ENCODE peak calls at places on chromosomes 2 and 18, in five cellular contexts. H is stimulated activated naive B cell treated with anti-CD40 and anti-IgM and Interleukin-4, amounts not matched to agents 10 μg/mL and 1 μg/mL and 100 μg/mL, for 72 hours; I is transverse colon; M is ELR; F is lower lobe of right lung. S is an unnamed sample.

GRCh38 chr2:73111300-73112025 is 1.3 kb downstream of the RAB11FIP5 start:
- DNase-seq in M (peak; percentile 75), I (peak; percentile 55), H (no peak), F (no peak), S (peak; percentile 69)

GRCh38 chr2:191206613-191207471 is 38.4 kb upstream of the MYO1B start:
- DNase-seq in F (no peak), H (no peak), I (peak; percentile 10), M (no peak), S (peak; percentile 46)

GRCh38 chr18:22032392-22032961 is 136.9 kb upstream of the GATA6 start:
- DNase-seq in I (peak; percentile 20), F (no peak), H (no peak), M (peak; percentile 83), S (peak; percentile 98)

GRCh38 chr2:174338626-174339570 is 4.1 kb downstream of the SP9 start:
- DNase-seq in H (no peak), I (no peak), M (no peak), F (no peak), S (no peak)

GRCh38 chr18:56501896-56502295 is 136.5 kb downstream of the TXNL1 start:
- DNase-seq in F (no peak), I (no peak), H (no peak), M (no peak), S (no peak)

GRCh38 chr2:238127165-238128060 is 11.1 kb upstream of the KLHL30 start:
- DNase-seq in I (no peak), F (peak; percentile 42), M (peak; percentile 82), H (no peak), S (peak; percentile 16)

GRCh38 chr2:164620873-164621760 is at the start of gene GRB14:
- DNase-seq in I (peak; percentile 25), F (peak; percentile 72), H (no peak), M (peak; percentile 34), S (peak; percentile 50)

GRCh38 chr2:239187464-239188253 is 213.2 kb downstream of the HDAC4 start:
- DNase-seq in M (no peak), I (peak; percentile 3), F (no peak), H (no peak), S (no peak)

GRCh38 chr18:56468379-56468778 is 170.0 kb downstream of the TXNL1 start:
- DNase-seq in I (no peak), H (no peak), M (no peak), F (no peak), S (no peak)

GRCh38 chr2:100754951-100755350 is 65.0 kb upstream of the NPAS2 start:
- DNase-seq in H (no peak), F (no peak), M (no peak), I (no peak), S (no peak)

GRCh38 chr2:226575928-226576327 is 223.7 kb downstream of the IRS1 start:
- DNase-seq in I (no peak), F (no peak), M (no peak), H (no peak), S (no peak)

GRCh38 chr2:202299712-202300111 is 34.1 kb downstream of the NOP58 start:
- DNase-seq in M (no peak), I (no peak), H (no peak), F (no peak), S (no peak)

GRCh38 chr2:241608881-241609280 is 28.1 kb downstream of the THAP4 start:
- DNase-seq in H (no peak), M (no peak), I (no peak), F (no peak), S (no peak)

GRCh38 chr18:3799515-3799914 is 349.5 kb downstream of the TGIF1 start:
- DNase-seq in F (no peak), I (no peak), M (no peak), H (no peak), S (no peak)

GRCh38 chr2:64344999-64345576 is 108.9 kb upstream of the LGALSL start:
- DNase-seq in H (no peak), I (no peak), M (no peak), F (no peak), S (no peak)

GRCh38 chr2:199572571-199572970 is 114.8 kb upstream of the SATB2 start:
- DNase-seq in F (no peak), M (no peak), I (no peak), H (no peak), S (no peak)

GRCh38 chr2:43001787-43002468 is 209.5 kb upstream of the HAAO start:
- DNase-seq in F (no peak), I (no peak), M (no peak), H (no peak), S (no peak)

GRCh38 chr2:66925128-66925527 is 472.0 kb upstream of the ETAA1 start:
- DNase-seq in M (peak; percentile 47), I (no peak), H (no peak), F (no peak), S (peak; percentile 10)

GRCh38 chr2:197158591-197159550 is 151.7 kb downstream of the ANKRD44 start:
- DNase-seq in M (peak; percentile 32), F (no peak), H (no peak), I (no peak), S (no peak)

GRCh38 chr2:225122007-225122406 is 79.7 kb upstream of the DOCK10 start:
- DNase-seq in H (no peak), F (no peak), M (peak; percentile 11), I (no peak), S (no peak)

GRCh38 chr18:32135595-32135994 is 43.9 kb downstream of the RNF138 start:
- DNase-seq in I (no peak), M (no peak), H (no peak), F (no peak), S (no peak)

GRCh38 chr2:18413794-18414396 is 146.6 kb downstream of the RDH14 start:
- DNase-seq in H (no peak), M (peak; percentile 86), I (no peak), F (no peak), S (peak; percentile 87)

GRCh38 chr2:14223576-14223975 is 408.9 kb upstream of the LRATD1 start:
- DNase-seq in M (peak; percentile 25), H (no peak), I (no peak), F (no peak), S (peak; percentile 7)

GRCh38 chr18:49168970-49169619 is 218.3 kb upstream of the SMAD7 start:
- DNase-seq in H (no peak), I (peak; percentile 31), F (no peak), M (no peak), S (peak; percentile 21)

GRCh38 chr18:3248670-3249359 is 1.2 kb downstream of the MYL12A start:
- DNase-seq in H (no peak), M (peak; percentile 68), I (peak; percentile 57), F (no peak), S (peak; percentile 80)

GRCh38 chr18:48325115-48325670 is 84.0 kb downstream of the ZBTB7C start:
- DNase-seq in F (no peak), M (no peak), H (no peak), I (no peak), S (peak; percentile 19)

GRCh38 chr2:70367722-70368323 is 66.0 kb upstream of the FAM136A start:
- DNase-seq in F (no peak), I (peak; percentile 72), M (peak; percentile 40), H (no peak), S (peak; percentile 57)

GRCh38 chr2:182447843-182448242 is 21.0 kb upstream of the PDE1A start:
- DNase-seq in F (no peak), M (no peak), H (no peak), I (no peak), S (no peak)

GRCh38 chr18:31583185-31583854 is 8.4 kb upstream of the TTR start:
- DNase-seq in F (no peak), H (no peak), M (no peak), I (no peak), S (no peak)

GRCh38 chr18:12543697-12544096 is 114.2 kb downstream of the SPIRE1 start:
- DNase-seq in M (peak; percentile 42), H (no peak), F (no peak), I (no peak), S (peak; percentile 20)

S was measured in epithelial cell of esophagus.